ENCODE peak calls at places on chromosome 19, in nine cellular contexts. O is A673, B is thoracic aorta, R is neural progenitor cell, M is Calu3, D is stomach, S is activated B cell treated with CpG ODN at 0.5 μM for 24 hours, G is psoas muscle, Y is heart right ventricle. N is an unnamed sample.

GRCh38 chr19:38004505-38005223 is 97.7 kb downstream of the SIPA1L3 start:
- DNase-seq in O (peak), B (peak), R (peak), M (peak), D (peak), S (peak), G (peak), Y (peak), N (peak)

GRCh38 chr19:2357279-2358206 is 2.5 kb upstream of the TMPRSS9 start:
- DNase-seq in O (no peak), B (no peak), R (no peak), M (no peak), D (no peak), S (no peak), G (no peak), Y (no peak), N (no peak)

GRCh38 chr19:4007836-4008539 is 452 bp downstream of the PIAS4 start:
- DNase-seq in O (peak), B (no peak), R (peak), M (no peak), D (no peak), S (no peak), G (no peak), Y (no peak), N (no peak)

GRCh38 chr19:12891553-12892021 is 627 bp downstream of the GCDH start:
- DNase-seq in O (no peak), B (no peak), R (no peak), M (no peak), D (no peak), S (no peak), G (no peak), Y (no peak), N (no peak)

GRCh38 chr19:13764821-13765394 is 586 bp downstream of the MRI1 start:
- DNase-seq in O (peak), B (no peak), R (peak), M (no peak), D (peak), S (peak), G (peak), Y (peak), N (no peak)

GRCh38 chr19:35995655-35995993 is 636 bp downstream of the SDHAF1 start:
- DNase-seq in O (peak), B (no peak), R (peak), M (peak), D (no peak), S (no peak), G (peak), Y (peak), N (no peak)

GRCh38 chr19:52962394-52963228 is at the start of gene ZNF816:
- DNase-seq in O (peak), B (peak), R (peak), M (peak), D (peak), S (peak), G (peak), Y (peak), N (peak)

GRCh38 chr19:5891938-5892771 is 11.4 kb downstream of the NDUFA11 start:
- DNase-seq in O (no peak), B (no peak), R (peak), M (peak), D (peak), S (no peak), G (no peak), Y (peak), N (no peak)

GRCh38 chr19:42132851-42133528 is 744 bp upstream of the POU2F2 start:
- DNase-seq in O (peak), B (no peak), R (peak), M (peak), D (peak), S (peak), G (peak), Y (peak), N (no peak)

GRCh38 chr19:10271543-10272086 is 695 bp downstream of the ICAM1 start:
- DNase-seq in O (no peak), B (no peak), R (no peak), M (no peak), D (no peak), S (peak), G (no peak), Y (no peak), N (no peak)

GRCh38 chr19:1155352-1156304 is 18.4 kb downstream of the SBNO2 start:
- DNase-seq in O (no peak), B (no peak), R (no peak), M (no peak), D (no peak), S (no peak), G (no peak), Y (no peak), N (no peak)

GRCh38 chr19:30064776-30065494 is 122.9 kb downstream of the URI1 start:
- DNase-seq in O (no peak), B (no peak), R (no peak), M (no peak), D (peak), S (no peak), G (no peak), Y (no peak), N (no peak)

GRCh38 chr19:38877781-38878574 is at the start of gene RINL:
- DNase-seq in O (no peak), B (no peak), R (no peak), M (peak), D (peak), S (peak), G (no peak), Y (no peak), N (no peak)

GRCh38 chr19:37948362-37948761 is 41.4 kb downstream of the SIPA1L3 start:
- DNase-seq in O (no peak), B (no peak), R (no peak), M (no peak), D (peak), S (no peak), G (no peak), Y (no peak), N (no peak)

GRCh38 chr19:12949363-12950284 is 4.0 kb downstream of the RAD23A start:
- DNase-seq in O (no peak), B (no peak), R (no peak), M (no peak), D (no peak), S (no peak), G (peak), Y (no peak), N (no peak)

GRCh38 chr19:51294211-51294976 is 17.1 kb upstream of the IGLON5 start:
- DNase-seq in O (no peak), B (no peak), R (peak), M (no peak), D (no peak), S (no peak), G (no peak), Y (no peak), N (no peak)

GRCh38 chr19:29620931-29621351 is 14.9 kb downstream of the POP4 start:
- DNase-seq in O (no peak), B (no peak), R (no peak), M (no peak), D (no peak), S (no peak), G (no peak), Y (no peak), N (no peak)

GRCh38 chr19:3186377-3186688 is 603 bp downstream of the NCLN start:
- DNase-seq in O (no peak), B (no peak), R (peak), M (no peak), D (no peak), S (no peak), G (no peak), Y (no peak), N (no peak)

GRCh38 chr19:52190679-52191293 is 934 bp downstream of the PPP2R1A start:
- DNase-seq in O (peak), B (no peak), R (peak), M (peak), D (peak), S (peak), G (peak), Y (peak), N (no peak)

GRCh38 chr19:31071157-31071855 is 277.9 kb downstream of the TSHZ3 start:
- DNase-seq in O (peak), B (no peak), R (no peak), M (no peak), D (no peak), S (no peak), G (no peak), Y (no peak), N (no peak)

GRCh38 chr19:10961763-10962536 is 1.1 kb downstream of the SMARCA4 start:
- DNase-seq in O (no peak), B (no peak), R (peak), M (no peak), D (no peak), S (no peak), G (no peak), Y (no peak), N (no peak)

GRCh38 chr19:39074942-39075341 is 9.2 kb upstream of the ACP7 start:
- DNase-seq in O (no peak), B (no peak), R (no peak), M (no peak), D (no peak), S (no peak), G (no peak), Y (no peak), N (no peak)

GRCh38 chr19:1324792-1325567 is 39.3 kb downstream of the EFNA2 start:
- DNase-seq in O (peak), B (no peak), R (no peak), M (peak), D (peak), S (no peak), G (peak), Y (peak), N (peak)

GRCh38 chr19:36460046-36460445 is 29.3 kb downstream of the ZNF566 start:
- DNase-seq in O (no peak), B (no peak), R (no peak), M (no peak), D (no peak), S (no peak), G (no peak), Y (no peak), N (no peak)

GRCh38 chr19:38735257-38735686 is 9.0 kb downstream of the CAPN12 start:
- DNase-seq in O (no peak), B (no peak), R (peak), M (peak), D (peak), S (peak), G (no peak), Y (peak), N (no peak)

GRCh38 chr19:55149078-55150003 is at the start of gene TNNT1:
- DNase-seq in O (peak), B (no peak), R (peak), M (peak), D (no peak), S (no peak), G (peak), Y (no peak), N (no peak)

GRCh38 chr19:4879041-4879440 is 11.6 kb upstream of the PLIN3 start:
- DNase-seq in O (no peak), B (no peak), R (no peak), M (no peak), D (no peak), S (no peak), G (no peak), Y (no peak), N (no peak)

GRCh38 chr19:42528354-42529247 is at the start of gene CEACAM1:
- DNase-seq in O (peak), B (no peak), R (no peak), M (peak), D (peak), S (no peak), G (peak), Y (peak), N (no peak)

GRCh38 chr19:39166571-39167391 is 30.0 kb upstream of the NCCRP1 start:
- DNase-seq in O (no peak), B (no peak), R (peak), M (peak), D (peak), S (no peak), G (peak), Y (peak), N (no peak)

GRCh38 chr19:53809518-53810186 is 14.5 kb downstream of the NLRP12 start:
- DNase-seq in O (peak), B (no peak), R (peak), M (no peak), D (no peak), S (no peak), G (no peak), Y (no peak), N (no peak)

GRCh38 chr19:15672580-15673175 is at the start of gene CYP4F12:
- DNase-seq in O (peak), B (no peak), R (no peak), M (peak), D (peak), S (no peak), G (peak), Y (peak), N (no peak)

GRCh38 chr19:39557791-39558622 is 18.0 kb upstream of the EID2 start:
- DNase-seq in O (no peak), B (no peak), R (no peak), M (peak), D (no peak), S (no peak), G (no peak), Y (no peak), N (no peak)

GRCh38 chr19:38837656-38838121 is 6.1 kb upstream of the ECH1 start:
- DNase-seq in O (no peak), B (no peak), R (no peak), M (no peak), D (peak), S (no peak), G (no peak), Y (no peak), N (no peak)

GRCh38 chr19:13844130-13844631 is 32.8 kb upstream of the NANOS3 start:
- DNase-seq in O (no peak), B (no peak), R (no peak), M (peak), D (no peak), S (no peak), G (no peak), Y (no peak), N (no peak)

GRCh38 chr19:28345811-28346210 is 867.1 kb downstream of the UQCRFS1 start:
- DNase-seq in O (no peak), B (no peak), R (no peak), M (no peak), D (no peak), S (no peak), G (no peak), Y (no peak), N (no peak)

GRCh38 chr19:48190288-48191284 is 20.1 kb downstream of the ZSWIM9 start:
- DNase-seq in O (peak), B (no peak), R (peak), M (peak), D (peak), S (no peak), G (no peak), Y (no peak), N (no peak)
- TF ChIP-seq CTCF in O (peak), B (no peak), R (peak), M (peak), D (peak), S (no peak), G (no peak), Y (no peak), N (no peak)

DNA sequence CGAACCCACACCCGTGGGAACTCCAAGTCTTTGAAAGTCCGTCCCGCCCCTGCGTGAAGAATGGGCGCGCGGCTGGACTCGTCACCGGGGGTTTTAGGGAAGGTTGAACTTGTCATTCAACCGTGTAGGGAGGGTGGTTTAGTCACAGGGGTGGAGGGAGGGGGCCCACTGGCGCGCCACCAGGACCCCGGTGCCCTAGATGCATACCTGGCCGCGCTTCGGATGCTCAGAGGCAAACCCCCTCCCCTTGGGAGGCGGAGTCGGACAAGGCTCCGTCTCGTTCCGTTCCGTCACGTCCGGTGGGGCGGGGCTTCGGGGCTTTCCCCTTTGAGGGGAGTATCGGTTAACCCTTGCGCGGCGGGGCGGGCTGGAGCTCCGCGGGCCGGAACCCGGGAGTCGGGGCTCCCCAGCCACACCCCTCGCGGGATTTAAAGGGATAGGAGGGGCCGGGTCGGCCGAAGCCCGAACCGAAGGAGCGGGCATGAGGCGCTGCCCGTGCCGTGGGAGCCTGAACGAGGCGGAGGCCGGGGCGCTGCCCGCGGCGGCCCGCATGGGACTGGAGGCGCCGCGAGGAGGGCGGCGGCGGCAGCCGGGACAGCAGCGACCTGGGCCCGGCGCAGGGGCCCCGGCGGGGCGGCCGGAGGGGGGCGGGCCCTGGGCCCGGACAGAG is at the start of the genes COQ8B and ITPKC:
- DNase-seq in O (peak), B (peak), R (peak), M (peak), D (peak), S (peak), G (peak), Y (peak), N (peak)
- TF ChIP-seq CTCF in O (no peak), B (no peak), R (peak), M (no peak), D (peak), S (no peak), G (peak), Y (no peak), N (no peak)

DNA sequence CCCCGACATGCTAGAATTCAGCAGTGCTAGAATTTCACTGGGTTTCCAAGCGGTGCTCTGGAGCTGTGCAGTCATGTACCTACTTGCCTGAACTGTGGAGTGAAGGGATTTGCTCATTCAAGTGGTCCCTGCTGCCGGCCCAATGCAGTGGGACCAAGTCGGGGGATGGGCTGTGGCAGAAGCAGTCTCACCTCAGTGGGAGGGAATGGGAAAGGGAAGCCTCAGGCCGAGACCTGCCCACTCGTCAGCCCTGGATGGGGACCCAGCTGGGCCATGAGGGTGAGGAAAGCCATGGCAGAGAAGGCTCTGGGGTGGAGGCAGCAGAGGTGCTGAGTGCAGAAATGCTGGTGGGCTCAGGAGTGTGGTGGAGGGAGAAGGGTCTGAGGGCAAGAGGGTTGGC is 14.9 kb downstream of the KLHL26 start:
- DNase-seq in O (no peak), B (no peak), R (no peak), M (no peak), D (no peak), S (no peak), G (no peak), Y (no peak), N (no peak)
- TF ChIP-seq CTCF in O (no peak), B (no peak), R (no peak), M (no peak), D (no peak), S (no peak), G (no peak), Y (no peak), N (no peak)

GRCh38 chr19:49809155-49809986 is 3.7 kb downstream of the FUZ start:
- DNase-seq in O (peak), B (no peak), R (peak), M (no peak), D (peak), S (peak), G (peak), Y (peak), N (no peak)
- TF ChIP-seq CTCF in O (no peak), B (no peak), R (peak), M (no peak), D (no peak), S (no peak), G (peak), Y (no peak), N (no peak)